ENCODE peak calls at places on chromosomes 16 and 17, in eight cellular contexts. U, Q, B, A, M, H, E and R are unnamed samples.

GRCh38 chr16:21184834-21185233 is 26.4 kb downstream of the LDAF1 start:
- DNase-seq in U (no peak), Q (no peak), B (no peak), A (no peak), M (no peak), H (no peak), E (no peak), R (no peak)

GRCh38 chr16:10090816-10091215 is 91.4 kb downstream of the GRIN2A start:
- DNase-seq in U (no peak), Q (no peak), B (no peak), A (no peak), M (no peak), H (no peak), E (no peak), R (no peak)

GRCh38 chr16:46691720-46692119 is 2.3 kb downstream of the ORC6 start:
- DNase-seq in U (no peak), Q (no peak), B (no peak), A (no peak), M (no peak), H (no peak), E (no peak), R (no peak)

GRCh38 chr16:70634861-70635260 is 11.5 kb upstream of the IL34 start:
- DNase-seq in U (no peak), Q (no peak), B (no peak), A (no peak), M (no peak), H (no peak), E (no peak), R (no peak)

GRCh38 chr16:63135069-63135468 is 1098.8 kb upstream of the CDH8 start:
- DNase-seq in U (no peak), Q (no peak), B (no peak), A (no peak), M (no peak), H (no peak), E (no peak), R (no peak)

GRCh38 chr17:74852237-74853047 is 7.2 kb downstream of the GRIN2C start:
- DNase-seq in U (peak; percentile 95), Q (peak; percentile 27), B (peak; percentile 94), A (no peak), M (peak; percentile 81), H (no peak), E (no peak), R (no peak)

GRCh38 chr16:54374136-54374535 is 87.5 kb upstream of the IRX3 start:
- DNase-seq in U (no peak), Q (no peak), B (no peak), A (no peak), M (no peak), H (no peak), E (no peak), R (no peak)

GRCh38 chr16:75323928-75324327 is 72.5 kb upstream of the BCAR1 start:
- DNase-seq in U (no peak), Q (no peak), B (no peak), A (no peak), M (peak; percentile 59), H (no peak), E (no peak), R (no peak)

GRCh38 chr16:66412182-66412581 is 14.9 kb upstream of the BEAN1 start:
- DNase-seq in U (no peak), Q (no peak), B (no peak), A (no peak), M (no peak), H (no peak), E (no peak), R (no peak)

GRCh38 chr16:6966925-6967324 is 365.7 kb upstream of the RBFOX1 start:
- DNase-seq in U (no peak), Q (no peak), B (no peak), A (no peak), M (no peak), H (no peak), E (no peak), R (no peak)

GRCh38 chr16:58670177-58670576 is 14.4 kb downstream of the SLC38A7 start:
- DNase-seq in U (peak; percentile 6), Q (no peak), B (no peak), A (no peak), M (no peak), H (no peak), E (no peak), R (no peak)

GRCh38 chr17:8140058-8140412 is 12.2 kb downstream of the PER1 start:
- DNase-seq in U (no peak), Q (no peak), B (no peak), A (no peak), M (peak; percentile 15), H (no peak), E (no peak), R (no peak)

GRCh38 chr17:76124582-76125390 is 16.3 kb downstream of the FOXJ1 start:
- DNase-seq in U (peak; percentile 61), Q (no peak), B (peak; percentile 80), A (no peak), M (peak; percentile 52), H (no peak), E (no peak), R (peak; percentile 66)

GRCh38 chr17:2053380-2054261 is 1.3 kb upstream of the HIC1 start:
- DNase-seq in U (peak; percentile 38), Q (no peak), B (peak; percentile 88), A (no peak), M (peak; percentile 68), H (no peak), E (no peak), R (peak; percentile 68)

GRCh38 chr17:70584255-70584654 is 414.9 kb downstream of the KCNJ2 start:
- DNase-seq in U (no peak), Q (no peak), B (no peak), A (no peak), M (no peak), H (no peak), E (no peak), R (no peak)

GRCh38 chr17:27463235-27463677 is 7.0 kb downstream of the KSR1 start:
- DNase-seq in U (no peak), Q (no peak), B (no peak), A (no peak), M (no peak), H (no peak), E (no peak), R (no peak)

GRCh38 chr17:4375039-4375748 is 8.7 kb upstream of the UBE2G1 start:
- DNase-seq in U (no peak), Q (no peak), B (no peak), A (no peak), M (no peak), H (no peak), E (peak; percentile 98), R (no peak)

GRCh38 chr16:71540-72341 is 690 bp downstream of the RHBDF1 start:
- DNase-seq in U (peak; percentile 64), Q (peak; percentile 42), B (peak; percentile 97), A (no peak), M (peak; percentile 76), H (no peak), E (no peak), R (peak; percentile 81)

GRCh38 chr17:13825526-13826040 is 223.9 kb upstream of the HS3ST3A1 start:
- DNase-seq in U (no peak), Q (no peak), B (no peak), A (no peak), M (no peak), H (no peak), E (no peak), R (no peak)

GRCh38 chr16:57352636-57353047 is 5.9 kb upstream of the CCL22 start:
- DNase-seq in U (no peak), Q (no peak), B (no peak), A (no peak), M (no peak), H (no peak), E (no peak), R (no peak)

GRCh38 chr16:57867000-57867561 is 64.8 kb upstream of the KIFC3 start:
- DNase-seq in U (no peak), Q (no peak), B (no peak), A (no peak), M (no peak), H (no peak), E (no peak), R (no peak)

DNA sequence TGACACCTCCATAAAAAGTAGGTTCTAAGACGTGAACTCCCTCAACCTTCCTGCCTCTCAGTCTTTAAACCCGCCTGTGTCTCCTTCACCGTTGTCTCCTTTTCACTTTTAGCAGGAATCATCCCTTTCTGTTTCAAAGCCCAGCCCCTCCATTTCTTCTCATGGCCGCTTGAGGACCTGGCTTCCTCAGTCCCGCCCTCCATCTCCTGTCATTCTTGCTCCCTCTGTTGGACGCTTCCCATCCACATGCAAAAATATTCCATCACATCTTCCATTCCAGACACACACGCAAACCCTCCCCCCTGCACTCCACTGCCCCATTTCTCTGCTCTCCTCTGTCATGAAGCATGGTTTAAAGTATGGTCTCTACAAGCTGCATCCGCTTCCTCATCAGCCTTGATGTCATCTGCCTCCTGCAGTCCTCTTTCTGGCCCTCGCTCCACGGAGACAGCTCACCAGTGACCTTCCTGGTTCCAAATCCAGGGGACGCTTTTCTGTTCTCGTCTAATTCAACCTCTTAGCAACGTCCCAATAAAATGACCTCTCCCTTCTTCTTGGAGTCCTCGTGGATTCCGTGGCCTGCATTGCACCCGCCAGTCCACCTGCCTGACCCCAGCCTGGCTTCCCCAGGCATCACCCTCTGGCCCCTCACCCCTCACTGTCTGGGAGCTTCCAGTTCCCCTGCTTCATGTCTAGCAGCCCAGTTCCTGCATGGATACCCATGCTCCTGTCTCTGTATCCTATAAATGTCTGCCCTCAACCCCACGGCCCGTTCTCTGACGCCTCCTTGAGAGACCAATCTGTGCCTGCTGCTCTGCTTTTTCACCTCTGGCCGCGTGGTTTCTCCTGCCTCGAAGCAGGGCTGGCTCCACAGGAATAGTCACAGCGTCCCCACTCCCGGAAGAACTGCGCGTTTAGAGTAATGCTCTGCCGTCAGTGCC is 26.2 kb downstream of the ANKRD40 start:
- DNase-seq in U (peak; percentile 75), Q (peak; percentile 73), B (peak; percentile 71), A (no peak), M (peak; percentile 94), H (peak; percentile 30), E (no peak), R (peak; percentile 86)
- TF ChIP-seq REST in U (no peak), Q (no peak), B (no peak), A (no peak), M (no peak), H (no peak), E (no peak), R (no peak)

GRCh38 chr17:21202512-21202911 is 11.4 kb downstream of the TMEM11 start:
- DNase-seq in U (no peak), Q (no peak), B (no peak), A (no peak), M (no peak), H (no peak), E (no peak), R (no peak)
- H3K27ac ChIP-seq in U (no peak overlapping the region), Q (no peak overlapping the region), B (no peak overlapping the region), A (no peak overlapping the region), M (no peak overlapping the region), H (no peak overlapping the region), E (no peak overlapping the region), R (no peak overlapping the region)

GRCh38 chr16:88703486-88704309 is 2.5 kb downstream of the RNF166 start:
- DNase-seq in U (no peak), Q (no peak), B (no peak), A (no peak), M (no peak), H (peak; percentile 76), E (no peak), R (no peak)
- TF ChIP-seq REST in U (no peak), Q (no peak), B (no peak), A (no peak), M (no peak), H (no peak), E (no peak), R (no peak)

DNA sequence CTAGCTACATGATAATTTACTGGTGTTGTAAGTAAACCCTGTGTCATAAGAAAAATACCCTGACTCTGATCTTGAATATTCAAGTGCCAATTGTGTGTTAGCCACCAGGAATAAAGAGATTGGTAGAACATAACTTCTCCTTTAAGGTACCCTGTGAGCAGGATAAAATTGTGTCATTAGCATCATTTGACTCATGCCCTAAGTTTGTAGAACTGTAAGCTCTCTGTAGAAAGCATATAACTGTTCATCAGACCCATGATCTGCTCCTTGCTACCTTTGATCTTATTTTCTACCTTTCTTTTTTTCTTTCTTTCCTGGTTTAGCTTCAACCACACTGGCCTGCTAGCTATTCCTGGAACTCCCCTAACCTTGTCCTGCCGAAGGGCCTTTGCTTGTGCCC is 35.8 kb downstream of the PTRH2 start:
- DNase-seq in U (no peak), Q (no peak), B (no peak), A (no peak), M (no peak), H (no peak), E (no peak), R (no peak)
- H3K27ac ChIP-seq in U (no peak overlapping the region), Q (peak overlapping the region; percentile 5), B (no peak overlapping the region), A (no peak overlapping the region), M (peak overlapping the region; percentile 14), H (no peak overlapping the region), E (no peak overlapping the region), R (peak overlapping the region; percentile 28)